ENCODE peak calls at places on chromosome 17, in eight cellular contexts. U is brain microvascular endothelial cell; J is head of caudate nucleus; Y is OCI-M1; M is T-helper 22 cell; K is nucleus accumbens; O is adipocyte; D is stimulated activated CD4-positive, alpha-beta T cell treated with anti-CD3 and anti-CD28 coated beads, Interleukin-12 subunit alpha, Interleukin-12 subunit beta, amount 100 ng/mL, for 24 hours. F is an unnamed sample.

GRCh38 chr17:20116683-20117309 is 107.6 kb downstream of the SPECC1 start:
- DNase-seq in K (peak), D (peak), U (peak), J (peak), M (peak), O (peak), Y (peak), F (peak)

GRCh38 chr17:34519286-34519685 is 60.1 kb upstream of the TMEM132E start:
- DNase-seq in M (no peak), U (no peak), D (no peak), K (no peak), J (no peak), Y (peak), O (no peak), F (no peak)

GRCh38 chr17:47694818-47695663 is 1.1 kb downstream of the TBKBP1 start:
- DNase-seq in Y (peak), J (peak), D (peak), K (peak), U (no peak), O (peak), M (no peak), F (peak)

GRCh38 chr17:58302919-58303551 is 22.3 kb upstream of the MPO start:
- DNase-seq in J (no peak), U (no peak), K (no peak), M (no peak), O (no peak), D (no peak), Y (no peak), F (no peak)

GRCh38 chr17:66633322-66633965 is 201.5 kb upstream of the CACNG5 start:
- DNase-seq in O (peak), U (peak), D (peak), K (no peak), Y (no peak), J (no peak), M (no peak), F (peak)

GRCh38 chr17:55549140-55549539 is 37.9 kb upstream of the SMIM36 start:
- DNase-seq in M (no peak), J (no peak), D (no peak), K (no peak), O (no peak), Y (peak), U (peak), F (no peak)

GRCh38 chr17:6639014-6639650 is 1.4 kb downstream of the KIAA0753 start:
- DNase-seq in U (no peak), Y (no peak), D (no peak), K (no peak), J (peak), M (no peak), O (no peak), F (no peak)

GRCh38 chr17:1398900-1399299 is 1.1 kb downstream of the YWHAE start:
- DNase-seq in K (no peak), J (no peak), M (no peak), Y (peak), D (peak), U (no peak), O (peak), F (peak)

GRCh38 chr17:70810609-70811008 is 641.3 kb downstream of the KCNJ2 start:
- DNase-seq in O (no peak), K (no peak), U (no peak), D (no peak), J (no peak), M (no peak), Y (no peak), F (peak)

GRCh38 chr17:80441133-80441578 is 26.2 kb downstream of the ENDOV start:
- DNase-seq in J (no peak), M (no peak), U (no peak), D (peak), O (peak), Y (peak), K (no peak), F (no peak)

GRCh38 chr17:41052594-41052993 is 2.4 kb downstream of the KRTAP2-2 start:
- DNase-seq in U (no peak), D (no peak), O (no peak), J (no peak), M (no peak), K (no peak), Y (no peak), F (no peak)

GRCh38 chr17:60590075-60590474 is 9.9 kb upstream of the PPM1D start:
- DNase-seq in O (no peak), M (no peak), D (no peak), J (no peak), Y (no peak), K (no peak), U (no peak), F (no peak)

GRCh38 chr17:1645207-1646171 is at the start of gene SCARF1:
- DNase-seq in Y (no peak), D (no peak), K (no peak), U (no peak), J (no peak), O (no peak), M (no peak), F (no peak)

GRCh38 chr17:82985973-82986372 is 93.4 kb upstream of the METRNL start:
- DNase-seq in O (peak), Y (no peak), M (peak), D (peak), J (no peak), U (peak), K (no peak), F (no peak)

GRCh38 chr17:43945074-43945824 is 3.0 kb upstream of the PPY start:
- DNase-seq in D (no peak), J (no peak), Y (peak), M (no peak), U (no peak), O (no peak), K (no peak), F (peak)

GRCh38 chr17:30200086-30200485 is 35.4 kb downstream of the SLC6A4 start:
- DNase-seq in J (no peak), U (no peak), M (no peak), O (no peak), K (no peak), D (no peak), Y (no peak), F (no peak)

GRCh38 chr17:79176792-79177601 is 102.4 kb downstream of the ENGASE start:
- DNase-seq in U (no peak), D (no peak), K (no peak), J (no peak), Y (no peak), M (no peak), O (no peak), F (no peak)

GRCh38 chr17:4155980-4156620 is 13.1 kb downstream of the CYB5D2 start:
- DNase-seq in D (no peak), J (no peak), Y (no peak), K (no peak), M (no peak), U (no peak), O (no peak), F (no peak)

GRCh38 chr17:69972251-69972650 is 102.8 kb upstream of the KCNJ16 start:
- DNase-seq in U (no peak), D (no peak), O (peak), J (no peak), Y (no peak), M (no peak), K (no peak), F (peak)

GRCh38 chr17:50618941-50619340 is 15.7 kb upstream of the ABCC3 start:
- DNase-seq in K (no peak), U (no peak), D (no peak), J (no peak), M (no peak), O (no peak), Y (no peak), F (no peak)

GRCh38 chr17:17681744-17682292 is 560 bp downstream of the RAI1 start:
- DNase-seq in O (peak), K (no peak), M (no peak), J (peak), D (peak), Y (peak), U (no peak), F (peak)

GRCh38 chr17:43545383-43545632 is 832 bp downstream of the ETV4 start:
- DNase-seq in O (peak), M (peak), J (no peak), K (no peak), U (no peak), Y (no peak), D (no peak), F (no peak)

GRCh38 chr17:47889734-47890529 is 6.1 kb upstream of the SP2 start:
- DNase-seq in J (peak), U (peak), D (peak), O (peak), Y (peak), M (peak), K (peak), F (peak)

GRCh38 chr17:18111330-18111971 is 2.9 kb downstream of the MYO15A start:
- DNase-seq in Y (no peak), K (no peak), J (no peak), O (no peak), U (no peak), M (no peak), D (no peak), F (no peak)

GRCh38 chr17:61470530-61471136 is 18.4 kb downstream of the TBX4 start:
- DNase-seq in M (no peak), U (no peak), D (no peak), J (no peak), O (no peak), Y (no peak), K (no peak), F (no peak)

GRCh38 chr17:57954421-57955182 is 610 bp downstream of the CUEDC1 start:
- DNase-seq in O (peak), M (no peak), K (peak), J (peak), Y (no peak), U (no peak), D (no peak), F (peak)

GRCh38 chr17:72122668-72123495 is 2.1 kb downstream of the SOX9 start:
- DNase-seq in Y (no peak), K (no peak), U (no peak), M (no peak), O (peak), J (peak), D (no peak), F (peak)

GRCh38 chr17:2700031-2700490 is 11.5 kb downstream of the CLUH start:
- DNase-seq in K (no peak), M (no peak), J (no peak), O (no peak), D (no peak), U (no peak), Y (no peak), F (no peak)

GRCh38 chr17:39863244-39863917 is 731 bp downstream of the IKZF3 start:
- DNase-seq in D (no peak), O (no peak), M (no peak), K (no peak), U (no peak), Y (peak), J (no peak), F (no peak)

GRCh38 chr17:70947636-70948565 is 778.6 kb downstream of the KCNJ2 start:
- DNase-seq in U (no peak), M (no peak), D (no peak), O (no peak), K (no peak), J (no peak), Y (no peak), F (no peak)

GRCh38 chr17:64262422-64263260 is at the start of gene TEX2:
- DNase-seq in O (peak), M (peak), K (peak), Y (peak), D (peak), U (no peak), J (peak), F (no peak)

GRCh38 chr17:10380631-10381408 is 8.0 kb upstream of the MYH13 start:
- DNase-seq in Y (no peak), U (no peak), J (no peak), D (no peak), K (no peak), M (no peak), O (peak), F (no peak)

GRCh38 chr17:2025622-2026309 is 632 bp upstream of the RTN4RL1 start:
- DNase-seq in O (peak), K (peak), Y (peak), D (no peak), M (no peak), J (peak), U (peak), F (peak)

GRCh38 chr17:60934723-60935122 is 257.1 kb downstream of the BCAS3 start:
- DNase-seq in O (no peak), U (no peak), M (no peak), D (no peak), J (peak), K (no peak), Y (no peak), F (no peak)

F was measured in fibroblast of gingiva.